ENCODE peak calls at places on chromosome 1, in four cellular contexts. S, H, U and F are unnamed samples.

GRCh38 chr1:43443197-43443946 is 10.4 kb downstream of the HYI start:
- DNase-seq in H (no peak), S (no peak), U (no peak), F (no peak)

GRCh38 chr1:33378976-33379375 is 51.9 kb downstream of the PHC2 start:
- DNase-seq in S (no peak), U (no peak), H (no peak), F (no peak)

GRCh38 chr1:10467078-10467477 is 5.3 kb downstream of the DFFA start:
- DNase-seq in H (no peak), S (no peak), U (no peak), F (no peak)

GRCh38 chr1:201536542-201536941 is 2.4 kb upstream of the NAV1 start:
- DNase-seq in S (no peak), H (no peak), U (no peak), F (peak)

GRCh38 chr1:2875677-2876531 is 74.4 kb upstream of the TTC34 start:
- DNase-seq in S (no peak), H (peak), U (no peak), F (peak)

GRCh38 chr1:94951056-94951455 is 24.1 kb upstream of the CNN3 start:
- DNase-seq in S (no peak), H (no peak), U (no peak), F (peak)

GRCh38 chr1:5570931-5571330 is 421.3 kb downstream of the NPHP4 start:
- DNase-seq in S (no peak), H (no peak), U (no peak), F (no peak)

GRCh38 chr1:204128464-204128963 is 23.3 kb downstream of the ETNK2 start:
- DNase-seq in H (no peak), S (no peak), U (no peak), F (no peak)

GRCh38 chr1:85407978-85408377 is 57.0 kb downstream of the DDAH1 start:
- DNase-seq in H (no peak), U (no peak), S (no peak), F (no peak)

GRCh38 chr1:238895911-238896310 is 490.5 kb upstream of the CHRM3 start:
- DNase-seq in S (no peak), H (no peak), U (no peak), F (no peak)

GRCh38 chr1:185342017-185342416 is 25.0 kb upstream of the IVNS1ABP start:
- DNase-seq in U (no peak), S (no peak), H (no peak), F (no peak)

GRCh38 chr1:3983181-3983580 is 83.1 kb upstream of the C1orf174 start:
- DNase-seq in U (no peak), S (no peak), H (no peak), F (no peak)

GRCh38 chr1:62870148-62870547 is 86.2 kb downstream of the ATG4C start:
- DNase-seq in H (no peak), S (no peak), U (no peak), F (peak)

GRCh38 chr1:157162345-157162744 is 24.1 kb upstream of the ETV3 start:
- DNase-seq in H (no peak), U (no peak), S (no peak), F (no peak)

GRCh38 chr1:37663426-37664000 is 28.8 kb upstream of the CDCA8 start:
- DNase-seq in U (no peak), S (no peak), H (no peak), F (no peak)

GRCh38 chr1:71804140-71804539 is 478.2 kb downstream of the NEGR1 start:
- DNase-seq in S (no peak), H (no peak), U (no peak), F (no peak)

GRCh38 chr1:89295187-89295586 is 22.5 kb upstream of the GBP5 start:
- DNase-seq in S (no peak), U (no peak), H (no peak), F (no peak)

GRCh38 chr1:7042322-7043231 is 257.3 kb downstream of the CAMTA1 start:
- DNase-seq in U (no peak), S (no peak), H (no peak), F (peak)

GRCh38 chr1:171742577-171742922 is 685 bp upstream of the VAMP4 start:
- DNase-seq in H (peak), S (no peak), U (peak), F (peak)